ENCODE peak calls at places on chromosomes 13 and 19, in five cellular contexts. C, P, I, L and V are unnamed samples.

GRCh38 chr13:104143760-104144406 is 1077.7 kb upstream of the SLC10A2 start:
- DNase-seq in C (no peak), P (no peak), I (no peak), L (no peak), V (no peak)

GRCh38 chr13:113995051-113995601 is 21.2 kb upstream of the C13orf46 start:
- DNase-seq in C (no peak), P (no peak), I (no peak), L (no peak), V (no peak)

GRCh38 chr19:33468361-33469170 is 53.0 kb downstream of the PEPD start:
- DNase-seq in C (no peak), P (no peak), I (peak), L (no peak), V (no peak)

GRCh38 chr19:33418871-33419762 is 45.6 kb downstream of the CEBPG start:
- DNase-seq in C (no peak), P (no peak), I (no peak), L (no peak), V (no peak)

GRCh38 chr13:101919541-101920306 is 467.2 kb downstream of the ITGBL1 start:
- DNase-seq in C (no peak), P (peak), I (no peak), L (no peak), V (peak)

GRCh38 chr13:99227909-99228688 is 27.4 kb downstream of the UBAC2 start:
- DNase-seq in C (no peak), P (no peak), I (no peak), L (no peak), V (no peak)

GRCh38 chr19:40512473-40513344 is 45.9 kb downstream of the SPTBN4 start:
- DNase-seq in C (no peak), P (peak), I (no peak), L (no peak), V (peak)

GRCh38 chr19:39070888-39071287 is 13.3 kb upstream of the ACP7 start:
- DNase-seq in C (no peak), P (no peak), I (no peak), L (no peak), V (no peak)

GRCh38 chr13:24745861-24746617 is 17.9 kb upstream of the RNF17 start:
- DNase-seq in C (no peak), P (no peak), I (no peak), L (no peak), V (peak)

GRCh38 chr19:51258761-51259160 is 7.9 kb downstream of the SIGLECL1 start:
- DNase-seq in C (no peak), P (no peak), I (no peak), L (no peak), V (no peak)

GRCh38 chr13:95100525-95101121 is 200.6 kb downstream of the ABCC4 start:
- DNase-seq in C (no peak), P (no peak), I (no peak), L (no peak), V (no peak)

GRCh38 chr19:16946951-16947940 is 58.4 kb downstream of the F2RL3 start:
- DNase-seq in C (no peak), P (no peak), I (no peak), L (no peak), V (no peak)

GRCh38 chr19:45815501-45816216 is 551 bp upstream of the RSPH6A start:
- DNase-seq in C (no peak), P (peak), I (no peak), L (no peak), V (peak)

GRCh38 chr19:1492474-1493006 is 1.6 kb downstream of the REEP6 start:
- DNase-seq in C (no peak), P (peak), I (no peak), L (no peak), V (no peak)

GRCh38 chr19:16519230-16519687 is 23.0 kb downstream of the CHERP start:
- DNase-seq in C (no peak), P (no peak), I (no peak), L (no peak), V (peak)

GRCh38 chr13:110425444-110425780 is 118.3 kb downstream of the COL4A2 start:
- DNase-seq in C (no peak), P (no peak), I (no peak), L (no peak), V (no peak)

GRCh38 chr19:47512183-47512947 is 2.5 kb downstream of the NAPA start:
- DNase-seq in C (no peak), P (peak), I (no peak), L (peak), V (no peak)

GRCh38 chr13:80341771-80342271 is 895 bp upstream of the SPRY2 start:
- DNase-seq in C (no peak), P (peak), I (peak), L (no peak), V (peak)
- H3K4me3 ChIP-seq in C (peak), P (peak), I (peak), L (peak), V (peak)

DNA sequence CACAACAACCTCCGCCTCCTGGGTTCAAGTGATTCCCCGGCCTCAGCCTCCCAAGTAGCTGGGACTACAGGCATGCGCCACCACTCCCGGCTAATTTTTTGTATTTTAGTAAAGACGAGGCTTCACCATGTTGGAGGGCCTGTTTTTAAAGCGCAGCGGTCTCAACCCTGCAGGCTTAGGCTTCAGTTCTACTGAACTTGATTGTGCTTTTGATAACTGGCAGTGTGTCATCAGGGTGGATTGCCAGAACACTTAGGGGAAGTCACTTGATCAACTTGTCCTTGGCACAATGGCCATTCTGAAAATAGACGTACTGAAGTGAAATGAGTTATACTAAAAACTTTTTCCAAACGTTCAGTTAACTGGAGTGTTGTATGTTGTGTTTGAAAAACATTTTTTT is 472.2 kb downstream of the KLF5 start:
- DNase-seq in C (no peak), P (no peak), I (peak), L (peak), V (no peak)
- H3K4me3 ChIP-seq in C (no peak), P (no peak), I (no peak), L (no peak), V (no peak)

GRCh38 chr19:8329993-8330392 is 8.7 kb downstream of the RPS28 start:
- DNase-seq in C (no peak), P (no peak), I (no peak), L (no peak), V (no peak)

GRCh38 chr19:8334458-8335342 is 8.4 kb downstream of the KANK3 start:
- DNase-seq in C (no peak), P (peak), I (no peak), L (no peak), V (peak)

GRCh38 chr19:8332976-8333770 is 9.9 kb downstream of the KANK3 start:
- DNase-seq in C (no peak), P (no peak), I (no peak), L (no peak), V (peak)

GRCh38 chr19:8333771-8334457 is 9.1 kb downstream of the KANK3 start:
- DNase-seq in C (no peak), P (no peak), I (no peak), L (no peak), V (peak)

DNA sequence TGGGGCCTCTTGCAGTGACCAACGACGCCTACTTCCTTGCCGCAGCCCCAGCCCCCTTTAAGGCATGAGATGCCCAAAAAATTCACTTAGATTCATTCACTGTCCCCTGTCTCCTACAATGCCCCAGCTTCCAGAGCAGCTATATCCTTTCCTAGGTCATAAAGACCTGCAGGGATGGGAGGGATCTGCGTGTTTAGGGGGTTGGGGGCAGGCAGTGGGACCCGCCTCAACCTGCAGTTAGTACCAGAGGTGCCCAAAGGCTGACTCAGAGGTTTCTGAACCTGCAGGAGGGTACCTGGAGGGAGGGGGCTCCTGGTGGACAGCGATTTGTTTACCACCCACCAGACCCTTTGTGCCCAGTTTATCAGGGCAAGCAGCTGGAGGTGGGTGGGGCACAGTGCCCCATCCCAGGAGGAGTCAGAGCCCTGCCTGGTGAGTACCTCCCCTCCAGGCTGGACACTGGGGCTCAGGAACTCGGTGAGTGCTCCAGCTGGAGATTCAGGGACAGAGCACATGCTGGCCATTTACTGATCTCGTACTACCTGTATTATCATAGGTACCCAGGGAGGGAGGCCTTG is 10.1 kb downstream of the RPS28 start:
- DNase-seq in C (no peak), P (no peak), I (no peak), L (no peak), V (no peak)
- H3K4me3 ChIP-seq in C (no peak), P (no peak), I (no peak), L (no peak), V (no peak)

GRCh38 chr19:22427587-22428298 is 5.6 kb upstream of the ZNF98 start:
- DNase-seq in C (no peak), P (no peak), I (no peak), L (no peak), V (no peak)

GRCh38 chr19:22421797-22422196 is 349 bp downstream of the ZNF98 start:
- DNase-seq in C (no peak), P (no peak), I (no peak), L (no peak), V (no peak)

GRCh38 chr19:22422220-22422619 is at the start of gene ZNF98:
- DNase-seq in C (no peak), P (no peak), I (peak), L (no peak), V (no peak)

GRCh38 chr19:22428299-22428913 is 6.3 kb upstream of the ZNF98 start:
- DNase-seq in C (no peak), P (no peak), I (no peak), L (no peak), V (no peak)

GRCh38 chr19:22426901-22427300 is 4.8 kb upstream of the ZNF98 start:
- DNase-seq in C (no peak), P (no peak), I (no peak), L (no peak), V (no peak)
- H3K4me3 ChIP-seq in C (no peak), P (no peak), I (no peak), L (no peak), V (no peak)

DNA sequence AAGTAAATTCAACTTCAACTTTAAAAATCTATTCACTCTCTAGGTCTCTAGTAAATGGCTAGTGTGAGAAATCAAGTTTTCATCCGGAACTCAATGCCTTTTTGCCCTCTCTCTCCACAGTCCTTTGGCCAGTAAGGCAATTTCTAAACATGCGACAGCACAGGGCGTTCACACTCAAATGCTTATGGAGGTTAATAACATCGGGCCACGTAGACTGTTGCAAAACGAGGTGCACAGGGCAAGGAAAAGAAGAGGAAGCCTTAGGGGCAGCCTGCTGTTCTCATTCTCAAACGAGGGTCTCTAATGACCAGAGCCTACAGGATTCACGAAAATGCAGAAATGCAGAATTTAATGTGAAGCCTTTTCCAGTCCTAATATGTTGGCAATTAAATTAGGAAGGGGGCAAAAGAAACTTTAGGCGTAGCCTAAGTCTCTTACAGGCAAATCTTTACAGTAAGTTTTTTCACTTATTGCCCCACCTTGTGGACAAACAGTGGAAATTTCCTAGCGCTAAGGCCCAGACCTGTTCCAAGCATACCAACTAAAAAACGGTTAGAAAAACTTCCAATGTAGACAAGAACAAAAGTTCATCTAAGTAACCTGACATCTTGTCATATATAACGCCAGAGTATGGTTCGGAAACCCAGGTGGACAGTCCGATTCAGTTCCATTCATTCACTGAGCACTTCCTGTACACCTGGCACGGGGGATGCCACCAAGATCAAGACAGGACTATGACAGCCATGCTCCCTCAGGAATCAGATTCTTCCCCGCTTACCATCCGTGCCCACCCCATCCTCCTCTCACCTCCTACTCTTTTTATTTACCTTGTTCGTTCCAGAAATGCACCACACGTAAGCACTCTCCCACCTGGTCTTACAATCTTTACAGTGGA is 5.1 kb downstream of the ZAR1L start:
- DNase-seq in C (no peak), P (peak), I (no peak), L (no peak), V (peak)
- H3K4me3 ChIP-seq in C (no peak), P (no peak), I (peak), L (no peak), V (no peak)